ENCODE peak calls at places on chromosomes 13 and 19, in nine cellular contexts. S, Q, T, B, N, V, U, L and D are unnamed samples. For H3K4me1, the result is how much of the 10 kb centered on the place peaks cover.

GRCh38 chr13:99221567-99222239 is 21.0 kb downstream of the UBAC2 start:
- DNase-seq in S (no peak), Q (no peak), T (no peak), B (no peak), N (no peak), V (no peak), U (no peak), L (no peak), D (peak)

GRCh38 chr19:16949496-16950023 is 60.8 kb downstream of the F2RL3 start:
- DNase-seq in S (no peak), Q (no peak), T (no peak), B (no peak), N (no peak), V (no peak), U (no peak), L (no peak), D (no peak)

GRCh38 chr13:44523176-44524017 is 52.7 kb downstream of the TSC22D1 start:
- DNase-seq in S (no peak), Q (peak), T (peak), B (no peak), N (no peak), V (no peak), U (no peak), L (peak), D (no peak)

GRCh38 chr13:75136151-75136550 is 345.8 kb downstream of the TBC1D4 start:
- DNase-seq in S (no peak), Q (no peak), T (no peak), B (no peak), N (no peak), V (no peak), U (no peak), L (no peak), D (no peak)

GRCh38 chr19:40750035-40750284 is 317 bp downstream of the ACTMAP start:
- DNase-seq in S (no peak), Q (no peak), T (no peak), B (no peak), N (no peak), V (no peak), U (no peak), L (no peak), D (no peak)

GRCh38 chr13:38897521-38897920 is 93.1 kb downstream of the STOML3 start:
- DNase-seq in S (no peak), Q (no peak), T (no peak), B (no peak), N (no peak), V (no peak), U (no peak), L (no peak), D (no peak)

GRCh38 chr13:35767256-35767981 is 290.9 kb upstream of the MAB21L1 start:
- DNase-seq in S (no peak), Q (no peak), T (no peak), B (no peak), N (no peak), V (no peak), U (no peak), L (no peak), D (no peak)

GRCh38 chr19:18712981-18713380 is 29.5 kb downstream of the CRTC1 start:
- DNase-seq in S (no peak), Q (peak), T (no peak), B (no peak), N (no peak), V (no peak), U (no peak), L (no peak), D (no peak)

GRCh38 chr13:94173312-94173854 is 306.1 kb downstream of the DCT start:
- DNase-seq in S (no peak), Q (peak), T (no peak), B (no peak), N (no peak), V (no peak), U (no peak), L (no peak), D (no peak)

GRCh38 chr13:94119360-94119936 is 360.0 kb downstream of the DCT start:
- DNase-seq in S (no peak), Q (no peak), T (no peak), B (peak), N (no peak), V (peak), U (peak), L (no peak), D (no peak)

GRCh38 chr19:45307361-45307760 is 15.3 kb downstream of the CKM start:
- DNase-seq in S (no peak), Q (no peak), T (no peak), B (no peak), N (no peak), V (no peak), U (no peak), L (no peak), D (no peak)

GRCh38 chr13:76813874-76814273 is 72.3 kb downstream of the KCTD12 start:
- DNase-seq in S (no peak), Q (no peak), T (peak), B (peak), N (no peak), V (no peak), U (no peak), L (no peak), D (no peak)

GRCh38 chr13:102610296-102610895 is 13.6 kb downstream of the TPP2 start:
- DNase-seq in S (no peak), Q (no peak), T (no peak), B (no peak), N (no peak), V (no peak), U (no peak), L (no peak), D (no peak)

GRCh38 chr13:50580684-50581305 is 262.7 kb downstream of the DLEU7 start:
- DNase-seq in S (no peak), Q (peak), T (no peak), B (no peak), N (no peak), V (no peak), U (no peak), L (no peak), D (no peak)

GRCh38 chr19:2887391-2887914 is 13.3 kb upstream of the ZNF57 start:
- DNase-seq in S (no peak), Q (peak), T (peak), B (no peak), N (peak), V (no peak), U (no peak), L (peak), D (no peak)

GRCh38 chr19:46076951-46077814 is 36.4 kb upstream of the IGFL4 start:
- DNase-seq in S (no peak), Q (peak), T (peak), B (peak), N (peak), V (peak), U (peak), L (peak), D (no peak)

GRCh38 chr13:38641164-38641948 is 45.5 kb upstream of the FREM2 start:
- DNase-seq in S (no peak), Q (no peak), T (no peak), B (no peak), N (peak), V (no peak), U (no peak), L (no peak), D (no peak)

GRCh38 chr19:2132731-2133490 is 18.5 kb downstream of the AP3D1 start:
- DNase-seq in S (no peak), Q (no peak), T (no peak), B (no peak), N (no peak), V (peak), U (no peak), L (no peak), D (no peak)

GRCh38 chr19:15836345-15836594 is 20.8 kb upstream of the OR10H1 start:
- DNase-seq in S (no peak), Q (peak), T (peak), B (no peak), N (no peak), V (no peak), U (no peak), L (no peak), D (no peak)

GRCh38 chr19:45752639-45753038 is 16.4 kb downstream of the SIX5 start:
- DNase-seq in S (no peak), Q (no peak), T (no peak), B (no peak), N (no peak), V (no peak), U (no peak), L (no peak), D (no peak)

GRCh38 chr19:19406878-19407639 is 1.6 kb downstream of the GATAD2A start:
- DNase-seq in S (no peak), Q (peak), T (peak), B (peak), N (no peak), V (peak), U (peak), L (no peak), D (peak)

GRCh38 chr13:28059214-28059613 is 41.2 kb downstream of the FLT3 start:
- DNase-seq in S (no peak), Q (peak), T (peak), B (peak), N (peak), V (peak), U (peak), L (peak), D (no peak)

GRCh38 chr19:4633140-4633967 is 6.0 kb upstream of the TNFAIP8L1 start:
- DNase-seq in S (no peak), Q (peak), T (peak), B (peak), N (peak), V (peak), U (peak), L (peak), D (no peak)

GRCh38 chr13:75968103-75968838 is 332.1 kb downstream of the LMO7 start:
- DNase-seq in S (no peak), Q (peak), T (peak), B (no peak), N (no peak), V (no peak), U (no peak), L (no peak), D (no peak)

GRCh38 chr13:27967736-27968315 is 1.3 kb downstream of the CDX2 start:
- DNase-seq in S (no peak), Q (no peak), T (peak), B (peak), N (no peak), V (no peak), U (no peak), L (no peak), D (no peak)

GRCh38 chr19:31226536-31226935 is 122.7 kb downstream of the TSHZ3 start:
- DNase-seq in S (no peak), Q (no peak), T (no peak), B (no peak), N (no peak), V (no peak), U (no peak), L (no peak), D (no peak)

GRCh38 chr13:81480634-81481033 is 1139.7 kb upstream of the SPRY2 start:
- DNase-seq in S (no peak), Q (no peak), T (peak), B (no peak), N (no peak), V (no peak), U (no peak), L (no peak), D (no peak)

GRCh38 chr19:30046522-30046921 is 104.5 kb downstream of the URI1 start:
- DNase-seq in S (no peak), Q (peak), T (peak), B (no peak), N (no peak), V (no peak), U (no peak), L (no peak), D (no peak)

GRCh38 chr13:46022476-46022875 is 30.1 kb downstream of the ZC3H13 start:
- DNase-seq in S (no peak), Q (no peak), T (no peak), B (no peak), N (no peak), V (no peak), U (no peak), L (no peak), D (no peak)

GRCh38 chr19:45591004-45591637 is 6.5 kb upstream of the OPA3 start:
- DNase-seq in S (no peak), Q (peak), T (peak), B (peak), N (peak), V (peak), U (peak), L (no peak), D (no peak)

DNA sequence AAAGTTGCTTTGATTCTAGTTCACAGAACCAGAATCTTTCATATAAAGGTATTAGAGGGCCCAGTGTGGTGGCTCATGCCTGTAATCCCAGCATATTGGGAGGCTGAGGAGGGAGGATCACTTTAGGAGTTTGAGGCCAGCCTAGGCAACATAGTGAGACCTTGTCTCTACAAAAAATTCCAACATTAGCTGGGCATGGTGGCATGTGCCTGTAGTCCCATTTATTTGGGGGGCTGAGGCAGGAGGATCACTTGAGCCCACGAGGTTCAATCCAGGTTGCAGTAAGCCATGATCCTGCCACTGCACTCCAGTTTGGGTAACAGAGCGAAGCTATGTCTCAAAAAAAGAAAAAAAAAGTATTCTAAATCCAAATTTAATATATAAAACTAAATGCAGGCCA is 9.1 kb downstream of the LDLR start:
- DNase-seq in S (no peak), Q (no peak), T (no peak), B (no peak), N (no peak), V (no peak), U (no peak), L (no peak), D (no peak)
- H3K4me1 ChIP-seq in S (under half), Q (under half), T (under half), B (half or more), N (under half), V (under half), U (under half), L (under half), D (under half)

GRCh38 chr19:11848200-11848593 is 329 bp upstream of the ZNF439 start:
- DNase-seq in S (no peak), Q (no peak), T (no peak), B (no peak), N (no peak), V (no peak), U (no peak), L (no peak), D (no peak)

GRCh38 chr19:11843741-11844140 is 4.8 kb upstream of the ZNF439 start:
- DNase-seq in S (no peak), Q (no peak), T (no peak), B (no peak), N (no peak), V (no peak), U (no peak), L (no peak), D (no peak)

GRCh38 chr19:11849264-11849615 is 714 bp downstream of the ZNF439 start:
- DNase-seq in S (no peak), Q (no peak), T (no peak), B (no peak), N (no peak), V (no peak), U (no peak), L (no peak), D (no peak)

GRCh38 chr19:11853358-11853757 is 4.8 kb downstream of the ZNF439 start:
- DNase-seq in S (no peak), Q (no peak), T (no peak), B (no peak), N (no peak), V (no peak), U (no peak), L (no peak), D (no peak)

GRCh38 chr19:11848594-11849263 is at the start of gene ZNF439:
- DNase-seq in S (peak), Q (peak), T (no peak), B (peak), N (peak), V (peak), U (peak), L (no peak), D (peak)
- TF ChIP-seq POLR2A in S (no peak), Q (no peak), T (no peak), B (no peak), N (no peak), V (no peak), U (peak), L (no peak), D (no peak)

DNA sequence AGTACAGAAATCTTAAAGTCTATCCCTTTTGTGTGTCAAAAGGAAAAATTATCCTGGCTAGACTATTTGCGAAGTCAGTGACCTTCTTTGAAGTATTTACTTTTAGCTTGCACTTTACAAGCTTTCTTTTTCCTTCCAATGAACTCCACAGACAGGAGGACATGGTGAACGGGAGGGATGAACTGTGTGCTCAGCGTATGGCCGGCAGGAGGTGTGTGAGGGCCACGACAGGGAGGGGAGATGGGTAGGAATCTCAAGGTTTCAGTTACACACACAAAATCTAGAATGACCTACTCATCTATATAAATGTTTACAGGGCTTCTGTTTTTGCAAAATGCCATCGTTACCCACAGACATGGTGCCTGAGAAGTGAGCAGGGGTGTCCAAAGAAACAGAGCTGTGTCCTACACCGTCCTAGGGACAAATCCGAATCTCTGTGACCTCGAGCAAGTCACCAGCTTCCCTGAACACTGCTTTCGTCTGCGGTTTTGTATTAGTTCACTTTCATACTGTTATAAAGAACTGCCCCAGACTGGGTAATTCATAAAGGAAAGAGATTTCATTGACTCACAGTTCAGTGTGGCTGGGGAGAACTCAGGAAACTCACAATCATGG is 537.2 kb downstream of the LIG4 start:
- DNase-seq in S (no peak), Q (peak), T (no peak), B (no peak), N (no peak), V (no peak), U (no peak), L (no peak), D (no peak)
- TF ChIP-seq CTCF in S (no peak), Q (peak), T (no peak), B (no peak), N (no peak), V (no peak), U (no peak), L (no peak), D (no peak)

GRCh38 chr13:80145291-80145690 is 195.6 kb downstream of the SPRY2 start:
- DNase-seq in S (no peak), Q (no peak), T (no peak), B (no peak), N (no peak), V (no peak), U (no peak), L (no peak), D (no peak)
- H3K4me1 ChIP-seq in S (under half), Q (under half), T (under half), B (under half), N (under half), V (under half), U (under half), L (under half), D (under half)

GRCh38 chr19:47891923-47892666 is 6.0 kb upstream of the SULT2A1 start:
- DNase-seq in S (no peak), Q (no peak), T (no peak), B (peak), N (peak), V (peak), U (peak), L (no peak), D (no peak)
- TF ChIP-seq POLR2A in S (no peak), Q (no peak), T (no peak), B (no peak), N (peak), V (peak), U (no peak), L (no peak), D (no peak)

DNA sequence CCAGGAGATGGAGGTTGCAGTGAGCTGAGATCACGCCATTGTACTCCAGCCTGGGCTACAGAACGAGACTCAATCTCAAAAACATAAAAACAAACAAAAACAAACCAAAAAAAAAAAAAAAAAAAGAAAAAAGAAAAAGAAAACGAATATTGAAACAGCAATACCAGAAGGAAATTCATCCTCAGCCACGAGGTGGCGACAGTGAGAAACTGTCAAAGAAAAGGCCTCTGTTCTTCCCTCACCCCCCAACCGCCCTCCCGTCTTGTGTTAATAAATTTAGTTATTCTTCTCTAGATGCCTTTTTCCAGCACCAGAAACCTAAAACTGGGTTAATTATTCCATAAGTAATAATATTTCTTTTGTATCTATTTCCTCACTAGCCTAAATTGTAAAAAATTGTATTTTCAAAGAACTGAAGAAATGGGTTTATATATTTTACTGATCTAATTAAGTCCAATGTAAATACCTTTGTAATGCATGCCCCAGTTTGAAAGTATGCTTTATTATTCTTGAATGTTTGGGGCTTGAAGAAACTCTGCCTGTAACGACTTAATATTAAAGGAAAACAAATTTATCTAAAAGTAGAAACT is 38.6 kb downstream of the LIG4 start:
- DNase-seq in S (no peak), Q (peak), T (peak), B (peak), N (peak), V (no peak), U (peak), L (peak), D (no peak)
- TF ChIP-seq CTCF in S (no peak), Q (peak), T (no peak), B (no peak), N (peak), V (peak), U (peak), L (peak), D (no peak)

GRCh38 chr19:39401549-39402416 is 4.9 kb upstream of the ZFP36 start:
- DNase-seq in S (no peak), Q (peak), T (peak), B (peak), N (no peak), V (peak), U (no peak), L (peak), D (peak)
- H3K4me1 ChIP-seq in S (half or more), Q (under half), T (half or more), B (half or more), N (half or more), V (half or more), U (half or more), L (half or more), D (half or more)

GRCh38 chr13:29284726-29285125 is 310.8 kb downstream of the SLC7A1 start:
- DNase-seq in S (no peak), Q (no peak), T (no peak), B (no peak), N (no peak), V (no peak), U (no peak), L (no peak), D (no peak)

GRCh38 chr13:29279859-29280258 is 315.6 kb downstream of the SLC7A1 start:
- DNase-seq in S (no peak), Q (no peak), T (no peak), B (no peak), N (no peak), V (no peak), U (no peak), L (no peak), D (no peak)

GRCh38 chr13:29282096-29282495 is 313.4 kb downstream of the SLC7A1 start:
- DNase-seq in S (no peak), Q (no peak), T (no peak), B (no peak), N (no peak), V (no peak), U (no peak), L (no peak), D (no peak)
- TF ChIP-seq POLR2A in S (no peak), Q (no peak), T (no peak), B (no peak), N (no peak), V (no peak), U (no peak), L (no peak), D (no peak)

GRCh38 chr13:92573467-92574057 is 653.0 kb upstream of the GPC6 start:
- DNase-seq in S (no peak), Q (peak), T (peak), B (no peak), N (peak), V (no peak), U (no peak), L (no peak), D (no peak)
- TF ChIP-seq CTCF in S (no peak), Q (peak), T (no peak), B (no peak), N (no peak), V (no peak), U (peak), L (no peak), D (no peak)

GRCh38 chr13:49446473-49446872 is 2.4 kb downstream of the SETDB2 start:
- DNase-seq in S (no peak), Q (no peak), T (no peak), B (no peak), N (no peak), V (no peak), U (no peak), L (no peak), D (no peak)
- H3K4me1 ChIP-seq in S (under half), Q (under half), T (under half), B (half or more), N (under half), V (under half), U (under half), L (under half), D (under half)